ENCODE peak calls at places on chromosomes 3 and 15, in six cellular contexts. P is aorta, E is T-helper 2 cell, Q is OCI-LY7, X is upper lobe of right lung, M is GM12865. O is an unnamed sample.

GRCh38 chr3:134640872-134641470 is 9.9 kb downstream of the KY start:
- DNase-seq in P (no peak), E (no peak), Q (peak; percentile 28), X (no peak), M (peak; percentile 46), O (peak; percentile 74)

GRCh38 chr3:122794779-122795673 is at the start of gene SLC49A4:
- DNase-seq in P (peak; percentile 91), E (peak; percentile 67), Q (peak; percentile 82), X (peak; percentile 93), M (peak; percentile 84), O (peak; percentile 90)

GRCh38 chr3:3772920-3773319 is 26.3 kb upstream of the LRRN1 start:
- DNase-seq in P (no peak), E (no peak), Q (no peak), X (no peak), M (no peak), O (no peak)

GRCh38 chr3:106809633-106810460 is 567.4 kb upstream of the CCDC54 start:
- DNase-seq in P (no peak), E (no peak), Q (no peak), X (no peak), M (no peak), O (peak; percentile 42)

GRCh38 chr15:41935566-41936020 is 36.8 kb downstream of the EHD4 start:
- DNase-seq in P (no peak), E (peak; percentile 34), Q (no peak), X (no peak), M (peak; percentile 73), O (peak; percentile 67)

GRCh38 chr15:47434641-47435040 is 282.7 kb upstream of the SEMA6D start:
- DNase-seq in P (no peak), E (no peak), Q (no peak), X (no peak), M (no peak), O (no peak)

GRCh38 chr3:151962891-151963290 is 89.4 kb downstream of the SUCNR1 start:
- DNase-seq in P (no peak), E (no peak), Q (no peak), X (no peak), M (no peak), O (no peak)

GRCh38 chr3:30083315-30083714 is 523.1 kb upstream of the TGFBR2 start:
- DNase-seq in P (no peak), E (no peak), Q (no peak), X (no peak), M (no peak), O (no peak)

GRCh38 chr3:194224536-194224935 is 88.6 kb downstream of the HES1 start:
- DNase-seq in P (no peak), E (no peak), Q (no peak), X (no peak), M (no peak), O (no peak)

GRCh38 chr3:196198771-196199753 is 12.1 kb downstream of the ZDHHC19 start:
- DNase-seq in P (no peak), E (no peak), Q (peak; percentile 18), X (no peak), M (no peak), O (no peak)

GRCh38 chr3:152211655-152212054 is 57.1 kb upstream of the MBNL1 start:
- DNase-seq in P (no peak), E (no peak), Q (no peak), X (no peak), M (no peak), O (no peak)

GRCh38 chr3:69811452-69812401 is 72.5 kb downstream of the MITF start:
- DNase-seq in P (no peak), E (no peak), Q (no peak), X (no peak), M (no peak), O (no peak)

GRCh38 chr15:90046846-90047481 is 45.8 kb downstream of the ZNF710 start:
- DNase-seq in P (peak; percentile 75), E (no peak), Q (peak; percentile 85), X (peak; percentile 86), M (peak; percentile 63), O (peak; percentile 93)

GRCh38 chr3:74119221-74119620 is 494.5 kb upstream of the PDZRN3 start:
- DNase-seq in P (no peak), E (no peak), Q (no peak), X (no peak), M (no peak), O (no peak)

GRCh38 chr3:48656061-48656840 is 6.4 kb downstream of the CELSR3 start:
- DNase-seq in P (peak; percentile 95), E (peak; percentile 80), Q (peak; percentile 87), X (peak; percentile 94), M (peak; percentile 92), O (peak; percentile 95)

GRCh38 chr15:51799908-51800252 is 29.6 kb upstream of the TMOD3 start:
- DNase-seq in P (no peak), E (no peak), Q (no peak), X (no peak), M (no peak), O (no peak)

GRCh38 chr15:100263721-100264455 is 77.9 kb downstream of the ADAMTS17 start:
- DNase-seq in P (no peak), E (no peak), Q (no peak), X (no peak), M (no peak), O (no peak)

GRCh38 chr3:173920386-173920785 is 522.8 kb downstream of the NLGN1 start:
- DNase-seq in P (no peak), E (no peak), Q (no peak), X (no peak), M (peak; percentile 26), O (no peak)

O was measured in Karpas-422.